ENCODE peak calls at places on chromosomes 1 and 21, in five cellular contexts. One of them, this sample, is unnamed.

GRCh38 chr1:96234299-96234698 is 487.3 kb upstream of the PTBP2 start:
- DNase-seq in NAMALWA: no peak
- DNase-seq in NCI-H1694: no peak
- DNase-seq in brain pericyte: no peak
- DNase-seq in nucleus accumbens: no peak
- DNase-seq in this sample: peak; percentile 53

GRCh38 chr1:222654849-222655248 is 37.0 kb downstream of the MIA3 start:
- DNase-seq in NAMALWA: peak; percentile 94
- DNase-seq in NCI-H1694: no peak
- DNase-seq in brain pericyte: no peak
- DNase-seq in nucleus accumbens: no peak
- DNase-seq in this sample: peak; percentile 39

GRCh38 chr21:16193758-16194606 is 464.2 kb downstream of the USP25 start:
- DNase-seq in NAMALWA: peak; percentile 94
- DNase-seq in NCI-H1694: no peak
- DNase-seq in brain pericyte: peak; percentile 69
- DNase-seq in nucleus accumbens: peak; percentile 28
- DNase-seq in this sample: peak; percentile 31

GRCh38 chr21:38282921-38283320 is 26.1 kb downstream of the KCNJ15 start:
- DNase-seq in NAMALWA: no peak
- DNase-seq in NCI-H1694: no peak
- DNase-seq in brain pericyte: no peak
- DNase-seq in nucleus accumbens: no peak
- DNase-seq in this sample: no peak

GRCh38 chr1:235391879-235392278 is 24.7 kb downstream of the TBCE start:
- DNase-seq in NAMALWA: no peak
- DNase-seq in NCI-H1694: no peak
- DNase-seq in brain pericyte: no peak
- DNase-seq in nucleus accumbens: no peak
- DNase-seq in this sample: no peak

GRCh38 chr1:227072991-227073390 is 132.9 kb downstream of the COQ8A start:
- DNase-seq in NAMALWA: no peak
- DNase-seq in NCI-H1694: no peak
- DNase-seq in brain pericyte: no peak
- DNase-seq in nucleus accumbens: no peak
- DNase-seq in this sample: no peak

GRCh38 chr21:34074283-34075098 is 1.1 kb downstream of the MRPS6 start:
- DNase-seq in NAMALWA: peak; percentile 35
- DNase-seq in NCI-H1694: no peak
- DNase-seq in brain pericyte: no peak
- DNase-seq in nucleus accumbens: no peak
- DNase-seq in this sample: no peak

GRCh38 chr1:88068407-88068806 is 615.7 kb upstream of the PKN2 start:
- DNase-seq in NAMALWA: no peak
- DNase-seq in NCI-H1694: no peak
- DNase-seq in brain pericyte: no peak
- DNase-seq in nucleus accumbens: no peak
- DNase-seq in this sample: no peak

GRCh38 chr1:27656157-27656893 is 15.7 kb downstream of the IFI6 start:
- DNase-seq in NAMALWA: peak; percentile 37
- DNase-seq in NCI-H1694: no peak
- DNase-seq in brain pericyte: no peak
- DNase-seq in nucleus accumbens: no peak
- DNase-seq in this sample: no peak

GRCh38 chr1:35058990-35059389 is 20.2 kb upstream of the ZMYM1 start:
- DNase-seq in NAMALWA: no peak
- DNase-seq in NCI-H1694: no peak
- DNase-seq in brain pericyte: no peak
- DNase-seq in nucleus accumbens: no peak
- DNase-seq in this sample: no peak

GRCh38 chr1:78622548-78622947 is 2.3 kb downstream of the IFI44L start:
- DNase-seq in NAMALWA: no peak
- DNase-seq in NCI-H1694: no peak
- DNase-seq in brain pericyte: no peak
- DNase-seq in nucleus accumbens: no peak
- DNase-seq in this sample: no peak

GRCh38 chr1:183734600-183735036 is 70.3 kb upstream of the RGL1 start:
- DNase-seq in NAMALWA: no peak
- DNase-seq in NCI-H1694: peak; percentile 17
- DNase-seq in brain pericyte: no peak
- DNase-seq in nucleus accumbens: peak; percentile 17
- DNase-seq in this sample: no peak

GRCh38 chr1:156586892-156587477 is 4.6 kb upstream of the NAXE start:
- DNase-seq in NAMALWA: no peak
- DNase-seq in NCI-H1694: no peak
- DNase-seq in brain pericyte: no peak
- DNase-seq in nucleus accumbens: no peak
- DNase-seq in this sample: no peak

GRCh38 chr1:214823311-214824117 is 220.5 kb downstream of the CENPF start:
- DNase-seq in NAMALWA: peak; percentile 37
- DNase-seq in NCI-H1694: no peak
- DNase-seq in brain pericyte: no peak
- DNase-seq in nucleus accumbens: no peak
- DNase-seq in this sample: no peak

GRCh38 chr1:2556277-2557145 is at the start of gene TNFRSF14:
- DNase-seq in NAMALWA: peak; percentile 92
- DNase-seq in NCI-H1694: no peak
- DNase-seq in brain pericyte: peak; percentile 63
- DNase-seq in nucleus accumbens: no peak
- DNase-seq in this sample: peak; percentile 74

This sample was measured in stomach.